ENCODE peak calls at places on chromosomes 16 and 17, in six cellular contexts. One of them, this sample, is unnamed. For H3K4me1, the result is how much of the 10 kb centered on the place peaks cover.

GRCh38 chr17:29933379-29933778 is 3.4 kb upstream of the SSH2 start:
- DNase-seq in OCI-LY7: no peak
- DNase-seq in sigmoid colon: no peak
- DNase-seq in psoas muscle: no peak
- DNase-seq in uterus: no peak
- DNase-seq in heart left ventricle: no peak
- DNase-seq in this sample: no peak

GRCh38 chr16:77594798-77595625 is 127.3 kb upstream of the NUDT7 start:
- DNase-seq in OCI-LY7: no peak
- DNase-seq in sigmoid colon: no peak
- DNase-seq in psoas muscle: no peak
- DNase-seq in uterus: no peak
- DNase-seq in heart left ventricle: no peak
- DNase-seq in this sample: no peak

GRCh38 chr17:8142887-8143580 is 9.2 kb downstream of the PER1 start:
- DNase-seq in OCI-LY7: no peak
- DNase-seq in sigmoid colon: peak
- DNase-seq in psoas muscle: no peak
- DNase-seq in uterus: no peak
- DNase-seq in heart left ventricle: no peak
- DNase-seq in this sample: no peak

GRCh38 chr16:28136751-28137434 is 73.4 kb upstream of the GSG1L start:
- DNase-seq in OCI-LY7: peak
- DNase-seq in sigmoid colon: no peak
- DNase-seq in psoas muscle: no peak
- DNase-seq in uterus: no peak
- DNase-seq in heart left ventricle: no peak
- DNase-seq in this sample: no peak

GRCh38 chr17:28072935-28073533 is 30.6 kb downstream of the NLK start:
- DNase-seq in OCI-LY7: no peak
- DNase-seq in sigmoid colon: no peak
- DNase-seq in psoas muscle: no peak
- DNase-seq in uterus: no peak
- DNase-seq in heart left ventricle: no peak
- DNase-seq in this sample: no peak

GRCh38 chr17:44557653-44558285 is 485 bp downstream of the FZD2 start:
- DNase-seq in OCI-LY7: no peak
- DNase-seq in sigmoid colon: peak
- DNase-seq in psoas muscle: peak
- DNase-seq in uterus: peak
- DNase-seq in heart left ventricle: peak
- DNase-seq in this sample: peak

GRCh38 chr17:42891539-42892152 is 9.0 kb upstream of the G6PC1 start:
- DNase-seq in OCI-LY7: no peak
- DNase-seq in sigmoid colon: peak
- DNase-seq in psoas muscle: peak
- DNase-seq in uterus: peak
- DNase-seq in heart left ventricle: peak
- DNase-seq in this sample: peak

GRCh38 chr17:17745476-17746455 is 64.5 kb downstream of the RAI1 start:
- DNase-seq in OCI-LY7: no peak
- DNase-seq in sigmoid colon: no peak
- DNase-seq in psoas muscle: no peak
- DNase-seq in uterus: no peak
- DNase-seq in heart left ventricle: no peak
- DNase-seq in this sample: peak

GRCh38 chr17:42775534-42776098 is 2.4 kb downstream of the VPS25 start:
- DNase-seq in OCI-LY7: no peak
- DNase-seq in sigmoid colon: no peak
- DNase-seq in psoas muscle: no peak
- DNase-seq in uterus: no peak
- DNase-seq in heart left ventricle: no peak
- DNase-seq in this sample: peak

GRCh38 chr17:44014437-44015172 is at the start of gene TMEM101:
- DNase-seq in OCI-LY7: peak
- DNase-seq in sigmoid colon: peak
- DNase-seq in psoas muscle: peak
- DNase-seq in uterus: peak
- DNase-seq in heart left ventricle: peak
- DNase-seq in this sample: peak

GRCh38 chr17:16995930-16996329 is 24.0 kb upstream of the TNFRSF13B start:
- DNase-seq in OCI-LY7: no peak
- DNase-seq in sigmoid colon: peak
- DNase-seq in psoas muscle: no peak
- DNase-seq in uterus: no peak
- DNase-seq in heart left ventricle: no peak
- DNase-seq in this sample: peak

GRCh38 chr17:17682737-17683675 is 1.7 kb downstream of the RAI1 start:
- DNase-seq in OCI-LY7: peak
- DNase-seq in sigmoid colon: peak
- DNase-seq in psoas muscle: peak
- DNase-seq in uterus: peak
- DNase-seq in heart left ventricle: peak
- DNase-seq in this sample: peak

GRCh38 chr17:50638851-50639767 is 4.4 kb downstream of the ABCC3 start:
- DNase-seq in OCI-LY7: no peak
- DNase-seq in sigmoid colon: peak
- DNase-seq in psoas muscle: peak
- DNase-seq in uterus: peak
- DNase-seq in heart left ventricle: peak
- DNase-seq in this sample: peak

GRCh38 chr17:9383828-9384227 is 191.8 kb downstream of the STX8 start:
- DNase-seq in OCI-LY7: no peak
- DNase-seq in sigmoid colon: no peak
- DNase-seq in psoas muscle: no peak
- DNase-seq in uterus: no peak
- DNase-seq in heart left ventricle: no peak
- DNase-seq in this sample: no peak

GRCh38 chr17:73170324-73170723 is 5.5 kb downstream of the SSTR2 start:
- DNase-seq in OCI-LY7: no peak
- DNase-seq in sigmoid colon: no peak
- DNase-seq in psoas muscle: no peak
- DNase-seq in uterus: no peak
- DNase-seq in heart left ventricle: no peak
- DNase-seq in this sample: no peak

GRCh38 chr16:75053791-75054555 is 55.1 kb downstream of the ZNRF1 start:
- DNase-seq in OCI-LY7: no peak
- DNase-seq in sigmoid colon: peak
- DNase-seq in psoas muscle: peak
- DNase-seq in uterus: no peak
- DNase-seq in heart left ventricle: peak
- DNase-seq in this sample: peak

GRCh38 chr16:62213763-62214162 is 177.5 kb upstream of the CDH8 start:
- DNase-seq in OCI-LY7: peak
- DNase-seq in sigmoid colon: no peak
- DNase-seq in psoas muscle: no peak
- DNase-seq in uterus: no peak
- DNase-seq in heart left ventricle: no peak
- DNase-seq in this sample: no peak

GRCh38 chr17:39626671-39627169 is at the start of gene PPP1R1B:
- DNase-seq in OCI-LY7: no peak
- DNase-seq in sigmoid colon: no peak
- DNase-seq in psoas muscle: no peak
- DNase-seq in uterus: no peak
- DNase-seq in heart left ventricle: no peak
- DNase-seq in this sample: no peak

GRCh38 chr17:69802045-69802740 is 272.8 kb upstream of the KCNJ16 start:
- DNase-seq in OCI-LY7: no peak
- DNase-seq in sigmoid colon: no peak
- DNase-seq in psoas muscle: no peak
- DNase-seq in uterus: no peak
- DNase-seq in heart left ventricle: peak
- DNase-seq in this sample: no peak

GRCh38 chr17:33385133-33385532 is 92.0 kb upstream of the ASIC2 start:
- DNase-seq in OCI-LY7: no peak
- DNase-seq in sigmoid colon: no peak
- DNase-seq in psoas muscle: no peak
- DNase-seq in uterus: no peak
- DNase-seq in heart left ventricle: no peak
- DNase-seq in this sample: no peak

GRCh38 chr17:81411305-81411704 is 16.0 kb downstream of the BAHCC1 start:
- DNase-seq in OCI-LY7: no peak
- DNase-seq in sigmoid colon: no peak
- DNase-seq in psoas muscle: no peak
- DNase-seq in uterus: no peak
- DNase-seq in heart left ventricle: no peak
- DNase-seq in this sample: no peak

GRCh38 chr17:76940738-76941350 is 72.6 kb downstream of the MGAT5B start:
- DNase-seq in OCI-LY7: peak
- DNase-seq in sigmoid colon: no peak
- DNase-seq in psoas muscle: no peak
- DNase-seq in uterus: no peak
- DNase-seq in heart left ventricle: no peak
- DNase-seq in this sample: no peak

GRCh38 chr17:33292981-33293867 is at the start of gene ASIC2:
- DNase-seq in OCI-LY7: no peak
- DNase-seq in sigmoid colon: no peak
- DNase-seq in psoas muscle: peak
- DNase-seq in uterus: no peak
- DNase-seq in heart left ventricle: no peak
- DNase-seq in this sample: peak

GRCh38 chr17:38451030-38451839 is 23.0 kb downstream of the ARHGAP23 start:
- DNase-seq in OCI-LY7: no peak
- DNase-seq in sigmoid colon: no peak
- DNase-seq in psoas muscle: no peak
- DNase-seq in uterus: no peak
- DNase-seq in heart left ventricle: peak
- DNase-seq in this sample: peak
- H3K4me1 ChIP-seq in OCI-LY7: under half
- H3K4me1 ChIP-seq in sigmoid colon: half or more
- H3K4me1 ChIP-seq in psoas muscle: under half
- H3K4me1 ChIP-seq in uterus: under half
- H3K4me1 ChIP-seq in heart left ventricle: half or more
- H3K4me1 ChIP-seq in this sample: under half

DNA sequence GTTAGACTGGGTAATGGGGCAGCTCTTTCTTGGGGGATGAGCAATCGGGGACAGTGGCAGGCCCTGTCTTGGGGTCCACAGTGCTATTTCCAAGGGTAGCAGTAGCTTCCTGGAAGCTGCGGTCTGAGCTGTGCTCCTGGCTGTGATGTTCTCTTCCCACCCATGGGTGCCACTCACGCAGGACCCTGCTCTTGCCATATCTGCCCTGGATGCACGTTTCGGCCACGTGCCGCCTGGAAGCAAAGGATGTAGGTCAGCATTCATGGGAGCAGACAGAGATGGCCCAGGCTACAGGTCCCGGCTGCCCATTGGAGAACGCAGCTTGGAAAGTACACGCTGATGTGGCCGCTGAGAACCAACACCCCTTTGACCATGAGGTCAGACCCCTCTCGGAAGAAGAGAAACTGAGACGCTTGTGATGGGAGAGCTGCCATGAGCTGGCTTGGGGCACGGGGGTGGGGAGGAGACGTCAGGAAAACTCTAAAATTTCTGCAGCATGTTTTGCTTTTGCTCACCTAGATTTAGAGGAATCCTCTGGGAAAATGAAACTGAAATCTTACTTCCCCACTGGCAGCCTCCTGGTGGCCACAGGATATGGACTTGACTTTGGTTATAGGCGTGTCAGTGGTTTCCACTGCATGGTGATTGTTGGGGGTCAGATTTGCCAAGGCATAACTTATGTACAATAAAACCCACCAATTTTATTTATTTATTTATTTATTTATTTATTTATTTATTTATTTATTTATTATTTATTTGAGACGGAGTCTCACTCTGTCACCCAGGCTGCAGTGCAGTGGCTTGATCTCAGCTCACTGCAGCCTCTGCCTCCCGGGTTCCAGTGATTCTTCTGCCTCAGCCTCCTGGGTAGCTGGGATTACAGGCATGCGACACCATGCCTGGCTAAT is 36.2 kb upstream of the IRF8 start:
- DNase-seq in OCI-LY7: no peak
- DNase-seq in sigmoid colon: no peak
- DNase-seq in psoas muscle: no peak
- DNase-seq in uterus: no peak
- DNase-seq in heart left ventricle: no peak
- DNase-seq in this sample: no peak
- TF ChIP-seq CTCF in OCI-LY7: no peak
- TF ChIP-seq CTCF in sigmoid colon: no peak
- TF ChIP-seq CTCF in psoas muscle: no peak
- TF ChIP-seq CTCF in uterus: no peak
- TF ChIP-seq CTCF in heart left ventricle: no peak
- TF ChIP-seq CTCF in this sample: no peak

GRCh38 chr16:48620445-48620844 is 10.5 kb upstream of the N4BP1 start:
- DNase-seq in OCI-LY7: no peak
- DNase-seq in sigmoid colon: peak
- DNase-seq in psoas muscle: no peak
- DNase-seq in uterus: no peak
- DNase-seq in heart left ventricle: no peak
- DNase-seq in this sample: no peak

GRCh38 chr16:48619547-48619946 is 9.6 kb upstream of the N4BP1 start:
- DNase-seq in OCI-LY7: no peak
- DNase-seq in sigmoid colon: peak
- DNase-seq in psoas muscle: no peak
- DNase-seq in uterus: no peak
- DNase-seq in heart left ventricle: no peak
- DNase-seq in this sample: no peak

GRCh38 chr16:48627148-48627547 is 17.2 kb upstream of the N4BP1 start:
- DNase-seq in OCI-LY7: no peak
- DNase-seq in sigmoid colon: no peak
- DNase-seq in psoas muscle: no peak
- DNase-seq in uterus: no peak
- DNase-seq in heart left ventricle: no peak
- DNase-seq in this sample: no peak

GRCh38 chr16:48622456-48623303 is 12.7 kb upstream of the N4BP1 start:
- DNase-seq in OCI-LY7: no peak
- DNase-seq in sigmoid colon: peak
- DNase-seq in psoas muscle: no peak
- DNase-seq in uterus: no peak
- DNase-seq in heart left ventricle: no peak
- DNase-seq in this sample: no peak

GRCh38 chr16:48623304-48624016 is 13.5 kb upstream of the N4BP1 start:
- DNase-seq in OCI-LY7: peak
- DNase-seq in sigmoid colon: peak
- DNase-seq in psoas muscle: peak
- DNase-seq in uterus: peak
- DNase-seq in heart left ventricle: peak
- DNase-seq in this sample: peak
- H3K4me1 ChIP-seq in OCI-LY7: under half
- H3K4me1 ChIP-seq in sigmoid colon: under half
- H3K4me1 ChIP-seq in psoas muscle: under half
- H3K4me1 ChIP-seq in uterus: under half
- H3K4me1 ChIP-seq in heart left ventricle: under half
- H3K4me1 ChIP-seq in this sample: under half

DNA sequence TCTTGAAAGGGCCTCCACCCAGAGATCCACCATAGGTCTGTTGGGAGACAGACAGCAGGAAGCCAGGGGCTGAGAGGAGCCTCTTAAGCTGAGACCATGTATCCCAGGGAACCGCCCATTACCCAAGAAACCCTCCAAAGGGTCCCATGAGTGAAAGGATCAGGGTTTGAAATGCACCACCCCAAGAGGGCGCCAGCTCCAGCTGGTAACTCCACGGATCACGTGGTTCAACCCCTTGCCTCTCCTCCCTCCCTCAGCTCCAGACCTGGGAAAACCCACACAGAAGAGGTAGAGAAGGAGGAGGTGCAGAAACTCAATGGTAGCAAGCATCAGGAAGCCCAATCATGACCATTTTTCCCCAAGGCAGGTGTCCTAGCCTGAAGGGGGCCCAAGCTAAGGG is 148.7 kb downstream of the AIPL1 start:
- DNase-seq in OCI-LY7: no peak
- DNase-seq in sigmoid colon: no peak
- DNase-seq in psoas muscle: no peak
- DNase-seq in uterus: no peak
- DNase-seq in heart left ventricle: no peak
- DNase-seq in this sample: no peak
- TF ChIP-seq CTCF in OCI-LY7: peak
- TF ChIP-seq CTCF in sigmoid colon: no peak
- TF ChIP-seq CTCF in psoas muscle: no peak
- TF ChIP-seq CTCF in uterus: no peak
- TF ChIP-seq CTCF in heart left ventricle: no peak
- TF ChIP-seq CTCF in this sample: no peak

This sample was measured in kidney.